ENCODE peak calls at places on chromosome 11, in eight cellular contexts. B is stimulated activated CD8-positive, alpha-beta memory T cell treated with anti-CD3 and anti-CD28 coated beads, Interleukin-2, amount 100 ng/mL, for 48 hours; S is hippocampal formation; I is NCI-H524; O is pancreas; E is stimulated activated CD4-positive, alpha-beta T cell treated with anti-CD3 and anti-CD28 coated beads, TNF-alpha, amount 100 ng/mL, for 1 hour; W is COR-L47; K is T-helper 17 cell. N is an unnamed sample.

GRCh38 chr11:93344855-93345333 is 14.4 kb downstream of the DEUP1 start:
- DNase-seq in O (no peak), W (no peak), S (no peak), E (no peak), I (no peak), K (no peak), B (no peak), N (no peak)

GRCh38 chr11:117296881-117297280 is 5.7 kb downstream of the BACE1-AS start:
- DNase-seq in S (no peak), B (no peak), O (no peak), I (no peak), W (no peak), E (no peak), K (no peak), N (no peak)

GRCh38 chr11:1484716-1485503 is 1.7 kb downstream of the MOB2 start:
- DNase-seq in K (no peak), E (no peak), B (no peak), O (peak), S (no peak), I (no peak), W (peak), N (no peak)

GRCh38 chr11:126477526-126478275 is 122.2 kb downstream of the ST3GAL4 start:
- DNase-seq in O (peak), B (no peak), I (no peak), K (no peak), S (no peak), E (no peak), W (no peak), N (no peak)

GRCh38 chr11:124747406-124748099 is 4.5 kb downstream of the VSIG2 start:
- DNase-seq in I (no peak), O (no peak), W (no peak), B (no peak), E (no peak), S (no peak), K (no peak), N (no peak)

GRCh38 chr11:69504576-69505420 is 23.3 kb downstream of the LINC01488 start:
- DNase-seq in I (no peak), E (no peak), O (peak), K (no peak), B (no peak), S (no peak), W (no peak), N (no peak)

GRCh38 chr11:14248577-14248976 is 110.4 kb downstream of the RRAS2 start:
- DNase-seq in O (no peak), S (peak), I (no peak), K (no peak), B (no peak), W (peak), E (peak), N (no peak)

GRCh38 chr11:130427581-130428211 is 713 bp downstream of the ADAMTS8 start:
- DNase-seq in K (no peak), O (no peak), I (no peak), S (no peak), W (peak), E (no peak), B (no peak), N (no peak)

GRCh38 chr11:2441171-2441570 is 3.1 kb downstream of the TRPM5 start:
- DNase-seq in I (no peak), K (no peak), S (no peak), O (peak), W (no peak), B (no peak), E (no peak), N (no peak)

GRCh38 chr11:6992026-6992425 is 28.1 kb downstream of the ZNF214 start:
- DNase-seq in S (no peak), O (no peak), B (no peak), E (no peak), W (no peak), I (no peak), K (no peak), N (no peak)

GRCh38 chr11:80165763-80166162 is 724.9 kb upstream of the TENM4 start:
- DNase-seq in O (no peak), B (no peak), S (no peak), W (no peak), E (no peak), I (no peak), K (no peak), N (no peak)

GRCh38 chr11:62352355-62353336 is 15.4 kb downstream of the ASRGL1 start:
- DNase-seq in K (no peak), W (no peak), E (no peak), S (no peak), O (no peak), B (no peak), I (no peak), N (no peak)

GRCh38 chr11:2234963-2235362 is 35.4 kb downstream of the ASCL2 start:
- DNase-seq in S (no peak), K (no peak), E (no peak), B (no peak), O (no peak), I (no peak), W (no peak), N (no peak)

GRCh38 chr11:86594746-86595145 is 77.7 kb downstream of the ME3 start:
- DNase-seq in S (no peak), I (no peak), B (no peak), W (no peak), O (no peak), K (no peak), E (no peak), N (no peak)

N was measured in naive B cell.